ENCODE peak calls at places on chromosomes 16 and 17, in ten cellular contexts. One of them, this sample, is unnamed.

GRCh38 chr16:51818342-51818944 is 667.4 kb upstream of the SALL1 start:
- DNase-seq in left colon: peak; percentile 36
- DNase-seq in EL: peak; percentile 37
- DNase-seq in ascending aorta: no peak
- DNase-seq in NCI-H446: peak; percentile 6
- DNase-seq in dermis blood vessel endothelial cell: peak; percentile 56
- DNase-seq in iris pigment epithelial cell: peak; percentile 78
- DNase-seq in stimulated activated CD8-positive, alpha-beta memory T cell treated with anti-CD3 and anti-CD28 coated beads, Interleukin-12 subunit alpha, Interleukin-12 subunit beta, amount 100 ng/mL, for 1 hour: no peak
- DNase-seq in endothelial cell: peak; percentile 70
- DNase-seq in NCI-H69: peak; percentile 27
- DNase-seq in this sample: peak; percentile 66

GRCh38 chr17:33038740-33039139 is 47.1 kb downstream of the SPACA3 start:
- DNase-seq in left colon: peak; percentile 65
- DNase-seq in EL: peak; percentile 39
- DNase-seq in ascending aorta: no peak
- DNase-seq in NCI-H446: peak; percentile 6
- DNase-seq in dermis blood vessel endothelial cell: peak; percentile 45
- DNase-seq in iris pigment epithelial cell: peak; percentile 18
- DNase-seq in stimulated activated CD8-positive, alpha-beta memory T cell treated with anti-CD3 and anti-CD28 coated beads, Interleukin-12 subunit alpha, Interleukin-12 subunit beta, amount 100 ng/mL, for 1 hour: no peak
- DNase-seq in endothelial cell: peak; percentile 73
- DNase-seq in NCI-H69: peak; percentile 24
- DNase-seq in this sample: peak; percentile 61

GRCh38 chr17:39926588-39927100 is 757 bp downstream of the ORMDL3 start:
- DNase-seq in left colon: peak; percentile 66
- DNase-seq in EL: peak; percentile 32
- DNase-seq in ascending aorta: no peak
- DNase-seq in NCI-H446: no peak
- DNase-seq in dermis blood vessel endothelial cell: peak; percentile 31
- DNase-seq in iris pigment epithelial cell: peak; percentile 68
- DNase-seq in stimulated activated CD8-positive, alpha-beta memory T cell treated with anti-CD3 and anti-CD28 coated beads, Interleukin-12 subunit alpha, Interleukin-12 subunit beta, amount 100 ng/mL, for 1 hour: no peak
- DNase-seq in endothelial cell: peak; percentile 25
- DNase-seq in NCI-H69: peak; percentile 32
- DNase-seq in this sample: peak; percentile 26

GRCh38 chr17:29070308-29070707 is 27.4 kb downstream of the PIPOX start:
- DNase-seq in left colon: no peak
- DNase-seq in EL: no peak
- DNase-seq in ascending aorta: no peak
- DNase-seq in NCI-H446: no peak
- DNase-seq in dermis blood vessel endothelial cell: no peak
- DNase-seq in iris pigment epithelial cell: no peak
- DNase-seq in stimulated activated CD8-positive, alpha-beta memory T cell treated with anti-CD3 and anti-CD28 coated beads, Interleukin-12 subunit alpha, Interleukin-12 subunit beta, amount 100 ng/mL, for 1 hour: no peak
- DNase-seq in endothelial cell: no peak
- DNase-seq in NCI-H69: no peak
- DNase-seq in this sample: no peak

GRCh38 chr16:49940464-49941224 is 84.4 kb upstream of the CNEP1R1 start:
- DNase-seq in left colon: no peak
- DNase-seq in EL: no peak
- DNase-seq in ascending aorta: no peak
- DNase-seq in NCI-H446: no peak
- DNase-seq in dermis blood vessel endothelial cell: no peak
- DNase-seq in iris pigment epithelial cell: no peak
- DNase-seq in stimulated activated CD8-positive, alpha-beta memory T cell treated with anti-CD3 and anti-CD28 coated beads, Interleukin-12 subunit alpha, Interleukin-12 subunit beta, amount 100 ng/mL, for 1 hour: no peak
- DNase-seq in endothelial cell: no peak
- DNase-seq in NCI-H69: no peak
- DNase-seq in this sample: no peak

GRCh38 chr16:89720520-89720858 is 209 bp downstream of the VPS9D1 start:
- DNase-seq in left colon: peak; percentile 80
- DNase-seq in EL: peak; percentile 21
- DNase-seq in ascending aorta: no peak
- DNase-seq in NCI-H446: no peak
- DNase-seq in dermis blood vessel endothelial cell: peak; percentile 42
- DNase-seq in iris pigment epithelial cell: peak; percentile 28
- DNase-seq in stimulated activated CD8-positive, alpha-beta memory T cell treated with anti-CD3 and anti-CD28 coated beads, Interleukin-12 subunit alpha, Interleukin-12 subunit beta, amount 100 ng/mL, for 1 hour: no peak
- DNase-seq in endothelial cell: peak; percentile 55
- DNase-seq in NCI-H69: no peak
- DNase-seq in this sample: no peak

GRCh38 chr16:50354629-50355456 is 13.9 kb downstream of the BRD7 start:
- DNase-seq in left colon: no peak
- DNase-seq in EL: peak; percentile 8
- DNase-seq in ascending aorta: no peak
- DNase-seq in NCI-H446: peak; percentile 7
- DNase-seq in dermis blood vessel endothelial cell: peak; percentile 41
- DNase-seq in iris pigment epithelial cell: no peak
- DNase-seq in stimulated activated CD8-positive, alpha-beta memory T cell treated with anti-CD3 and anti-CD28 coated beads, Interleukin-12 subunit alpha, Interleukin-12 subunit beta, amount 100 ng/mL, for 1 hour: no peak
- DNase-seq in endothelial cell: no peak
- DNase-seq in NCI-H69: peak; percentile 17
- DNase-seq in this sample: peak; percentile 43

GRCh38 chr16:24499193-24499814 is 40.1 kb upstream of the RBBP6 start:
- DNase-seq in left colon: peak; percentile 16
- DNase-seq in EL: peak; percentile 48
- DNase-seq in ascending aorta: no peak
- DNase-seq in NCI-H446: peak; percentile 10
- DNase-seq in dermis blood vessel endothelial cell: peak; percentile 56
- DNase-seq in iris pigment epithelial cell: peak; percentile 52
- DNase-seq in stimulated activated CD8-positive, alpha-beta memory T cell treated with anti-CD3 and anti-CD28 coated beads, Interleukin-12 subunit alpha, Interleukin-12 subunit beta, amount 100 ng/mL, for 1 hour: no peak
- DNase-seq in endothelial cell: peak; percentile 71
- DNase-seq in NCI-H69: peak; percentile 66
- DNase-seq in this sample: peak; percentile 69

GRCh38 chr17:75799402-75799801 is 14.8 kb downstream of the UNK start:
- DNase-seq in left colon: no peak
- DNase-seq in EL: no peak
- DNase-seq in ascending aorta: no peak
- DNase-seq in NCI-H446: no peak
- DNase-seq in dermis blood vessel endothelial cell: no peak
- DNase-seq in iris pigment epithelial cell: no peak
- DNase-seq in stimulated activated CD8-positive, alpha-beta memory T cell treated with anti-CD3 and anti-CD28 coated beads, Interleukin-12 subunit alpha, Interleukin-12 subunit beta, amount 100 ng/mL, for 1 hour: no peak
- DNase-seq in endothelial cell: no peak
- DNase-seq in NCI-H69: no peak
- DNase-seq in this sample: no peak

GRCh38 chr16:28192811-28193529 is 18.8 kb downstream of the XPO6 start:
- DNase-seq in left colon: peak; percentile 61
- DNase-seq in EL: no peak
- DNase-seq in ascending aorta: no peak
- DNase-seq in NCI-H446: no peak
- DNase-seq in dermis blood vessel endothelial cell: no peak
- DNase-seq in iris pigment epithelial cell: no peak
- DNase-seq in stimulated activated CD8-positive, alpha-beta memory T cell treated with anti-CD3 and anti-CD28 coated beads, Interleukin-12 subunit alpha, Interleukin-12 subunit beta, amount 100 ng/mL, for 1 hour: peak; percentile 65
- DNase-seq in endothelial cell: no peak
- DNase-seq in NCI-H69: no peak
- DNase-seq in this sample: no peak

GRCh38 chr16:81237282-81237681 is 1.2 kb upstream of the BCO1 start:
- DNase-seq in left colon: peak; percentile 60
- DNase-seq in EL: no peak
- DNase-seq in ascending aorta: no peak
- DNase-seq in NCI-H446: no peak
- DNase-seq in dermis blood vessel endothelial cell: no peak
- DNase-seq in iris pigment epithelial cell: peak; percentile 10
- DNase-seq in stimulated activated CD8-positive, alpha-beta memory T cell treated with anti-CD3 and anti-CD28 coated beads, Interleukin-12 subunit alpha, Interleukin-12 subunit beta, amount 100 ng/mL, for 1 hour: no peak
- DNase-seq in endothelial cell: no peak
- DNase-seq in NCI-H69: no peak
- DNase-seq in this sample: no peak